ENCODE peak calls at places on chromosomes 11 and 22, in nine cellular contexts. C, P, Y, R, I, O, D, S and H are unnamed samples.

GRCh38 chr11:124946735-124947141 is 7.3 kb upstream of the CCDC15 start:
- DNase-seq in C (no peak), P (peak; percentile 40), Y (no peak), R (peak; percentile 24), I (no peak), O (no peak), D (no peak), S (no peak), H (peak; percentile 45)

GRCh38 chr11:112348480-112349029 is 87.9 kb upstream of the PLET1 start:
- DNase-seq in C (no peak), P (no peak), Y (no peak), R (no peak), I (no peak), O (no peak), D (no peak), S (no peak), H (no peak)

GRCh38 chr11:123461164-123461563 is 31.1 kb downstream of the GRAMD1B start:
- DNase-seq in C (peak; percentile 7), P (no peak), Y (peak; percentile 73), R (no peak), I (no peak), O (no peak), D (no peak), S (peak; percentile 44), H (peak; percentile 19)

GRCh38 chr22:25362883-25363240 is 143.4 kb downstream of the CRYBB2 start:
- DNase-seq in C (no peak), P (no peak), Y (no peak), R (no peak), I (peak; percentile 18), O (no peak), D (no peak), S (no peak), H (no peak)

GRCh38 chr22:42163515-42163914 is 32.9 kb upstream of the CYP2D6 start:
- DNase-seq in C (no peak), P (no peak), Y (no peak), R (no peak), I (no peak), O (no peak), D (no peak), S (no peak), H (no peak)

GRCh38 chr11:72191961-72192381 is at the start of gene FOLR1:
- DNase-seq in C (no peak), P (no peak), Y (no peak), R (peak; percentile 44), I (peak; percentile 75), O (no peak), D (no peak), S (no peak), H (peak; percentile 11)

GRCh38 chr22:17121235-17122195 is at the start of gene TMEM121B:
- DNase-seq in C (peak; percentile 71), P (peak; percentile 59), Y (peak; percentile 79), R (no peak), I (peak; percentile 78), O (peak; percentile 64), D (no peak), S (peak; percentile 95), H (peak; percentile 68)

GRCh38 chr11:93858376-93858775 is 8.0 kb upstream of the VSTM5 start:
- DNase-seq in C (no peak), P (no peak), Y (no peak), R (no peak), I (no peak), O (no peak), D (no peak), S (no peak), H (peak; percentile 5)

GRCh38 chr11:62353841-62354240 is 16.6 kb downstream of the ASRGL1 start:
- DNase-seq in C (peak; percentile 65), P (no peak), Y (no peak), R (peak; percentile 83), I (no peak), O (no peak), D (no peak), S (no peak), H (no peak)

GRCh38 chr11:123719452-123719851 is 22.0 kb downstream of the ZNF202 start:
- DNase-seq in C (no peak), P (peak; percentile 85), Y (no peak), R (peak; percentile 15), I (no peak), O (no peak), D (no peak), S (no peak), H (peak; percentile 82)

GRCh38 chr11:35082322-35083180 is 56.4 kb upstream of the CD44 start:
- DNase-seq in C (no peak), P (peak; percentile 83), Y (peak; percentile 46), R (peak; percentile 80), I (peak; percentile 89), O (peak; percentile 75), D (peak; percentile 51), S (no peak), H (peak; percentile 95)

GRCh38 chr11:77081976-77082836 is 15.4 kb downstream of the CAPN5 start:
- DNase-seq in C (no peak), P (no peak), Y (no peak), R (no peak), I (peak; percentile 39), O (no peak), D (no peak), S (peak; percentile 21), H (no peak)

GRCh38 chr11:8934735-8935478 is 2.2 kb upstream of the C11orf16 start:
- DNase-seq in C (no peak), P (peak; percentile 90), Y (no peak), R (peak; percentile 57), I (no peak), O (peak; percentile 74), D (no peak), S (no peak), H (peak; percentile 88)

GRCh38 chr11:118264568-118265470 is 722 bp upstream of the MPZL2 start:
- DNase-seq in C (no peak), P (no peak), Y (no peak), R (no peak), I (no peak), O (no peak), D (no peak), S (no peak), H (no peak)

GRCh38 chr11:27783701-27784355 is 83.6 kb upstream of the BDNF start:
- DNase-seq in C (no peak), P (no peak), Y (no peak), R (no peak), I (no peak), O (peak; percentile 40), D (no peak), S (no peak), H (peak; percentile 43)

GRCh38 chr11:68950268-68950667 is 30.5 kb downstream of the MRGPRD start:
- DNase-seq in C (no peak), P (no peak), Y (no peak), R (peak; percentile 53), I (no peak), O (peak; percentile 27), D (no peak), S (peak; percentile 49), H (peak; percentile 54)

GRCh38 chr11:62804310-62805043 is 763 bp downstream of the NXF1 start:
- DNase-seq in C (no peak), P (peak; percentile 55), Y (no peak), R (peak; percentile 34), I (peak; percentile 20), O (peak; percentile 58), D (peak; percentile 36), S (no peak), H (peak; percentile 74)

GRCh38 chr11:100639140-100639539 is 47.9 kb upstream of the ARHGAP42 start:
- DNase-seq in C (peak; percentile 49), P (peak; percentile 83), Y (no peak), R (no peak), I (no peak), O (peak; percentile 37), D (no peak), S (no peak), H (no peak)

GRCh38 chr11:60130496-60130895 is 42.0 kb downstream of the MS4A2 start:
- DNase-seq in C (peak; percentile 9), P (no peak), Y (no peak), R (peak; percentile 83), I (no peak), O (peak; percentile 3), D (peak; percentile 41), S (peak; percentile 14), H (peak; percentile 24)

GRCh38 chr11:6926208-6927029 is at the start of gene ZNF215:
- DNase-seq in C (peak; percentile 33), P (peak; percentile 81), Y (peak; percentile 71), R (peak; percentile 80), I (peak; percentile 87), O (peak; percentile 92), D (peak; percentile 92), S (peak; percentile 17), H (peak; percentile 97)

GRCh38 chr22:38452373-38453064 is 2.5 kb downstream of the KCNJ4 start:
- DNase-seq in C (no peak), P (peak; percentile 26), Y (peak; percentile 71), R (no peak), I (no peak), O (peak; percentile 72), D (no peak), S (no peak), H (peak; percentile 64)

GRCh38 chr22:43205748-43206514 is 19.0 kb upstream of the TTLL12 start:
- DNase-seq in C (no peak), P (no peak), Y (no peak), R (no peak), I (no peak), O (no peak), D (no peak), S (no peak), H (no peak)

GRCh38 chr22:33426451-33426850 is 368.3 kb upstream of the SYN3 start:
- DNase-seq in C (no peak), P (peak; percentile 12), Y (no peak), R (no peak), I (no peak), O (no peak), D (no peak), S (no peak), H (no peak)
- H3K9me3 ChIP-seq in C (no peaks in the 10 kb centered on the region), P (no peaks in the 10 kb centered on the region), Y (no peaks in the 10 kb centered on the region), R (no peaks in the 10 kb centered on the region), I (no peaks in the 10 kb centered on the region), O (no peaks in the 10 kb centered on the region), D (no peaks in the 10 kb centered on the region), S (no peaks in the 10 kb centered on the region), H (no peaks in the 10 kb centered on the region)

GRCh38 chr22:36466258-36466657 is 15.2 kb downstream of the TXN2 start:
- DNase-seq in C (no peak), P (no peak), Y (no peak), R (no peak), I (no peak), O (no peak), D (no peak), S (no peak), H (no peak)
- H3K4me1 ChIP-seq in C (peaks cover 24% of the 10 kb centered on the region), P (peaks cover 56% of the 10 kb centered on the region), Y (peaks cover 99% of the 10 kb centered on the region), R (peaks cover 67% of the 10 kb centered on the region), I (peaks cover 87% of the 10 kb centered on the region), O (peaks cover 32% of the 10 kb centered on the region), D (peaks cover 34% of the 10 kb centered on the region), S (peaks cover 3% of the 10 kb centered on the region), H (peaks cover 52% of the 10 kb centered on the region)

DNA sequence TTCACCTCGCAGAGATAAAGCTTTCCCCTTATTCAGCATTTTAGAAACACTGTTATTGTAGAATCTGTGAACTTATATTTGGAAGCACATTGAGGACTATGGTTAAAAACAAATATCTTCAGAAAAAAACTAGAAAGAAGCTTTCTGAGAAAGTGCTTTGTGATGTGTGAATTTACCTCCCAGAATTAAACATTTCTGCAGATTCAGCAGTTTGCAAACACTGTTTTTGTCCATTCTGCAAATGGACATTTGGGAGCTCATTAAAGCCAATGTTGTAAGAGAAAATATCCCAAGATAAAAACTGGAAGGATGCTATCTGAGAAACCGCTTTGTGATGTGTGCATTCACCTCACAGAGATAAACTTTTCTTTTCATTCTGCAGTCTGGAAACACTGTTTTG is 272.7 kb downstream of the OR4A5 start:
- DNase-seq in C (no peak), P (no peak), Y (no peak), R (no peak), I (no peak), O (no peak), D (no peak), S (no peak), H (no peak)
- H3K9me3 ChIP-seq in C (no peaks in the 10 kb centered on the region), P (no peaks in the 10 kb centered on the region), Y (peaks cover 97% of the 10 kb centered on the region), R (peaks cover 79% of the 10 kb centered on the region), I (peaks cover 69% of the 10 kb centered on the region), O (no peaks in the 10 kb centered on the region), D (no peaks in the 10 kb centered on the region), S (peaks cover 6% of the 10 kb centered on the region), H (peaks cover 7% of the 10 kb centered on the region)

GRCh38 chr22:36870250-36870649 is 9.4 kb downstream of the NCF4 start:
- DNase-seq in C (peak; percentile 25), P (no peak), Y (no peak), R (peak; percentile 79), I (no peak), O (no peak), D (no peak), S (peak; percentile 61), H (no peak)
- H3K4me1 ChIP-seq in C (peaks cover 10% of the 10 kb centered on the region), P (no peaks in the 10 kb centered on the region), Y (peaks cover 19% of the 10 kb centered on the region), R (peaks cover 31% of the 10 kb centered on the region), I (peaks cover 19% of the 10 kb centered on the region), O (peaks cover 11% of the 10 kb centered on the region), D (peaks cover 20% of the 10 kb centered on the region), S (no peaks in the 10 kb centered on the region), H (peaks cover 6% of the 10 kb centered on the region)